ENCODE peak calls at places on chromosomes 5 and 9, in seven cellular contexts. One of them, this sample, is unnamed.

GRCh38 chr9:133950206-133950915 is 41.8 kb downstream of the VAV2 start:
- DNase-seq in AG10803: peak; percentile 55
- DNase-seq in SJCRH30: peak; percentile 81
- DNase-seq in cardiac fibroblast: peak; percentile 64
- DNase-seq in epithelial cell of proximal tubule: no peak
- DNase-seq in neuronal stem cell: no peak
- DNase-seq in stomach: no peak
- DNase-seq in this sample: no peak

GRCh38 chr5:15446552-15446951 is 53.4 kb upstream of the FBXL7 start:
- DNase-seq in AG10803: peak; percentile 78
- DNase-seq in stomach: no peak
- DNase-seq in cardiac fibroblast: no peak
- DNase-seq in epithelial cell of proximal tubule: no peak
- DNase-seq in SJCRH30: no peak
- DNase-seq in neuronal stem cell: no peak
- DNase-seq in this sample: no peak

GRCh38 chr9:115035872-115036612 is 81.9 kb downstream of the TNC start:
- DNase-seq in SJCRH30: no peak
- DNase-seq in neuronal stem cell: no peak
- DNase-seq in AG10803: peak; percentile 94
- DNase-seq in stomach: no peak
- DNase-seq in cardiac fibroblast: peak; percentile 36
- DNase-seq in epithelial cell of proximal tubule: peak; percentile 43
- DNase-seq in this sample: no peak

GRCh38 chr9:29773676-29774075 is 2200.4 kb upstream of the C9orf72 start:
- DNase-seq in AG10803: no peak
- DNase-seq in neuronal stem cell: no peak
- DNase-seq in epithelial cell of proximal tubule: no peak
- DNase-seq in cardiac fibroblast: no peak
- DNase-seq in stomach: no peak
- DNase-seq in SJCRH30: no peak
- DNase-seq in this sample: no peak

GRCh38 chr9:112248722-112249121 is 73.6 kb upstream of the SUSD1 start:
- DNase-seq in stomach: no peak
- DNase-seq in SJCRH30: no peak
- DNase-seq in AG10803: peak; percentile 47
- DNase-seq in neuronal stem cell: no peak
- DNase-seq in cardiac fibroblast: peak; percentile 16
- DNase-seq in epithelial cell of proximal tubule: no peak
- DNase-seq in this sample: no peak

GRCh38 chr9:96327694-96328352 is 25.8 kb upstream of the HSD17B3 start:
- DNase-seq in AG10803: peak; percentile 51
- DNase-seq in SJCRH30: peak; percentile 44
- DNase-seq in neuronal stem cell: peak; percentile 38
- DNase-seq in epithelial cell of proximal tubule: no peak
- DNase-seq in stomach: peak; percentile 35
- DNase-seq in cardiac fibroblast: peak; percentile 72
- DNase-seq in this sample: no peak

GRCh38 chr9:133981958-133982681 is 10.0 kb downstream of the VAV2 start:
- DNase-seq in stomach: no peak
- DNase-seq in cardiac fibroblast: no peak
- DNase-seq in neuronal stem cell: no peak
- DNase-seq in SJCRH30: no peak
- DNase-seq in epithelial cell of proximal tubule: no peak
- DNase-seq in AG10803: no peak
- DNase-seq in this sample: peak; percentile 76

GRCh38 chr9:6538666-6539071 is 106.9 kb downstream of the GLDC start:
- DNase-seq in AG10803: peak; percentile 14
- DNase-seq in epithelial cell of proximal tubule: no peak
- DNase-seq in SJCRH30: no peak
- DNase-seq in cardiac fibroblast: peak; percentile 52
- DNase-seq in stomach: no peak
- DNase-seq in neuronal stem cell: no peak
- DNase-seq in this sample: no peak

GRCh38 chr9:83238871-83239624 is 176.1 kb upstream of the RASEF start:
- DNase-seq in stomach: no peak
- DNase-seq in neuronal stem cell: no peak
- DNase-seq in SJCRH30: peak; percentile 33
- DNase-seq in cardiac fibroblast: peak; percentile 38
- DNase-seq in epithelial cell of proximal tubule: no peak
- DNase-seq in AG10803: peak; percentile 17
- DNase-seq in this sample: no peak

GRCh38 chr9:114218264-114219120 is 63.2 kb downstream of the COL27A1 start:
- DNase-seq in SJCRH30: no peak
- DNase-seq in neuronal stem cell: no peak
- DNase-seq in cardiac fibroblast: no peak
- DNase-seq in AG10803: no peak
- DNase-seq in stomach: no peak
- DNase-seq in epithelial cell of proximal tubule: no peak
- DNase-seq in this sample: no peak

GRCh38 chr5:16866220-16866619 is 69.9 kb downstream of the MYO10 start:
- DNase-seq in AG10803: no peak
- DNase-seq in epithelial cell of proximal tubule: no peak
- DNase-seq in cardiac fibroblast: no peak
- DNase-seq in SJCRH30: no peak
- DNase-seq in neuronal stem cell: no peak
- DNase-seq in stomach: no peak
- DNase-seq in this sample: no peak

GRCh38 chr9:111613436-111614040 is 14.1 kb upstream of the PTGR1 start:
- DNase-seq in neuronal stem cell: no peak
- DNase-seq in SJCRH30: peak; percentile 64
- DNase-seq in epithelial cell of proximal tubule: no peak
- DNase-seq in cardiac fibroblast: no peak
- DNase-seq in AG10803: no peak
- DNase-seq in stomach: no peak
- DNase-seq in this sample: no peak

GRCh38 chr5:139304391-139305324 is 11.1 kb downstream of the MATR3 start:
- DNase-seq in neuronal stem cell: no peak
- DNase-seq in stomach: no peak
- DNase-seq in SJCRH30: no peak
- DNase-seq in cardiac fibroblast: no peak
- DNase-seq in epithelial cell of proximal tubule: no peak
- DNase-seq in AG10803: no peak
- DNase-seq in this sample: no peak

GRCh38 chr9:90647843-90648242 is 5.2 kb upstream of the DIRAS2 start:
- DNase-seq in stomach: no peak
- DNase-seq in SJCRH30: no peak
- DNase-seq in cardiac fibroblast: no peak
- DNase-seq in neuronal stem cell: no peak
- DNase-seq in epithelial cell of proximal tubule: no peak
- DNase-seq in AG10803: no peak
- DNase-seq in this sample: no peak

GRCh38 chr5:139678751-139679750 is 30.9 kb downstream of the CXXC5 start:
- DNase-seq in neuronal stem cell: no peak
- DNase-seq in epithelial cell of proximal tubule: no peak
- DNase-seq in AG10803: peak; percentile 55
- DNase-seq in stomach: no peak
- DNase-seq in cardiac fibroblast: no peak
- DNase-seq in SJCRH30: peak; percentile 48
- DNase-seq in this sample: no peak

DNA sequence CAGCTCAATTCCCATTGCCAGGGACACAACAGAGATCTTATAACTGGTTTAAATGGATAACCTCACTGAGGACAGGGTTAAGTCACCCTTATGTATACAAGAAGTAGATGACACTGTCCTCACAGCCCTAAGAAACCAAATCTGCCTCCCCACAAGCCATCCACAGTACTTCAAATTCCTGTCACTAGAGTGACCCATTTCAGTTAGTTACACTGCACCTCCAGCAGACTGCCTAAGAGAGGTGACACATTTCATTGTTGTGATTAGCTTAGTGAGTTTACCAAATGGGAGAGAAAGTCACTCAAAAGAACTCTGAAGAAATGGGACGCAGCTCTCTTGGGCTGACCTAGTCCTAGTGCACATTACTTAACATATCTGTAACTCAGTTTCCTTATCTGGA is 53.6 kb upstream of the HTR1A start:
- DNase-seq in stomach: no peak
- DNase-seq in cardiac fibroblast: no peak
- DNase-seq in AG10803: no peak
- DNase-seq in epithelial cell of proximal tubule: no peak
- DNase-seq in neuronal stem cell: no peak
- DNase-seq in SJCRH30: no peak
- DNase-seq in this sample: no peak
- H3K4me3 ChIP-seq in stomach: no peak overlapping the region
- H3K4me3 ChIP-seq in cardiac fibroblast: no peak overlapping the region
- H3K4me3 ChIP-seq in AG10803: no peak overlapping the region
- H3K4me3 ChIP-seq in epithelial cell of proximal tubule: no peak overlapping the region
- H3K4me3 ChIP-seq in neuronal stem cell: no peak overlapping the region
- H3K4me3 ChIP-seq in SJCRH30: no peak overlapping the region
- H3K4me3 ChIP-seq in this sample: no peak overlapping the region

DNA sequence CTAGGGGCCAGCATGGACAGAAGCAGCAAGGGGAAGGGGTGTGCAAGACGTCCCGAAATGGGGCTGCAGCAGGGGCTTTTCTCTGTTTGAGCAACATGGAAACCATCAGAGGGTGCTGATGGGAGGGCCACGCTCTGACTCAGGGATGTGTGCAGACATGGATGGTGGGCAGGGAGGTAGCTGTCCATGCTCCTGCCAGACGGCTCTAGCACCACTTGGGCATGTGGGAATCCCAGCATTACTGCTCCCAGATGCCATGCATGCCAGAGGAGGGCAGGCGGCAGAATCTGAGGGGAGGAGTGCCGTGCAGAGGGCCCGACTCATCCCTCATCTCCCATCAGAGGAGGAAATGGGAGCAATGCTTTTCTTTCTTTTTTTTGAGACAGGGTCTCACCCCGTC is 45.6 kb upstream of the SLC25A51 start:
- DNase-seq in SJCRH30: no peak
- DNase-seq in cardiac fibroblast: no peak
- DNase-seq in epithelial cell of proximal tubule: no peak
- DNase-seq in neuronal stem cell: no peak
- DNase-seq in stomach: no peak
- DNase-seq in AG10803: peak; percentile 63
- DNase-seq in this sample: no peak
- H3K4me3 ChIP-seq in SJCRH30: no peak overlapping the region
- H3K4me3 ChIP-seq in cardiac fibroblast: no peak overlapping the region
- H3K4me3 ChIP-seq in epithelial cell of proximal tubule: no peak overlapping the region
- H3K4me3 ChIP-seq in neuronal stem cell: peak overlapping the region; percentile 42
- H3K4me3 ChIP-seq in stomach: no peak overlapping the region
- H3K4me3 ChIP-seq in AG10803: no peak overlapping the region
- H3K4me3 ChIP-seq in this sample: no peak overlapping the region

DNA sequence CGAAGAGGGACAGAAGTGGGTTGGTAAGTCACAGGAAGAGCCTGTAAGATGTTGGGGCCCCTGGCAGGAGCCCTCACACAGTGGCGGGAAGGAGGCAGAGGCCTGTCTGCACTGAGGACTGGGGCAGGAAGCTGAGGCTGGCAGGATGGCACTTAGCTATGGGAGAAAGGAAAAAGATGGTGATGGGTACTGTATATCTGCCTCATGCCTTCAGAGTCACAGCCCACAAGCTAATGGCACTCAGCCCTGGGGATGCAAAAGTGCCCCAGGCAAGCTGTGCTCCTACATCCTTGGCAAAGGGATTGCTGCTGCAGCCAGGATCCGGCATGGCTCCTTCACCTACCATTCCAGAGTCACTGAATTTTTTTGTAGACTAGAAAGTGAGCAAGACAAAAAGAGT is 8.8 kb downstream of the ACSL6 start:
- DNase-seq in neuronal stem cell: no peak
- DNase-seq in AG10803: no peak
- DNase-seq in cardiac fibroblast: no peak
- DNase-seq in epithelial cell of proximal tubule: no peak
- DNase-seq in SJCRH30: no peak
- DNase-seq in stomach: no peak
- DNase-seq in this sample: no peak
- H3K4me3 ChIP-seq in neuronal stem cell: no peak overlapping the region
- H3K4me3 ChIP-seq in AG10803: no peak overlapping the region
- H3K4me3 ChIP-seq in cardiac fibroblast: no peak overlapping the region
- H3K4me3 ChIP-seq in epithelial cell of proximal tubule: no peak overlapping the region
- H3K4me3 ChIP-seq in SJCRH30: no peak overlapping the region
- H3K4me3 ChIP-seq in stomach: no peak overlapping the region
- H3K4me3 ChIP-seq in this sample: no peak overlapping the region

GRCh38 chr5:38468202-38468656 is 88.2 kb downstream of the LIFR start:
- DNase-seq in cardiac fibroblast: peak; percentile 85
- DNase-seq in stomach: no peak
- DNase-seq in SJCRH30: no peak
- DNase-seq in neuronal stem cell: no peak
- DNase-seq in AG10803: peak; percentile 93
- DNase-seq in epithelial cell of proximal tubule: no peak
- DNase-seq in this sample: no peak
- H3K4me3 ChIP-seq in cardiac fibroblast: no peak overlapping the region
- H3K4me3 ChIP-seq in stomach: no peak overlapping the region
- H3K4me3 ChIP-seq in SJCRH30: no peak overlapping the region
- H3K4me3 ChIP-seq in neuronal stem cell: no peak overlapping the region
- H3K4me3 ChIP-seq in AG10803: no peak overlapping the region
- H3K4me3 ChIP-seq in epithelial cell of proximal tubule: no peak overlapping the region
- H3K4me3 ChIP-seq in this sample: no peak overlapping the region

DNA sequence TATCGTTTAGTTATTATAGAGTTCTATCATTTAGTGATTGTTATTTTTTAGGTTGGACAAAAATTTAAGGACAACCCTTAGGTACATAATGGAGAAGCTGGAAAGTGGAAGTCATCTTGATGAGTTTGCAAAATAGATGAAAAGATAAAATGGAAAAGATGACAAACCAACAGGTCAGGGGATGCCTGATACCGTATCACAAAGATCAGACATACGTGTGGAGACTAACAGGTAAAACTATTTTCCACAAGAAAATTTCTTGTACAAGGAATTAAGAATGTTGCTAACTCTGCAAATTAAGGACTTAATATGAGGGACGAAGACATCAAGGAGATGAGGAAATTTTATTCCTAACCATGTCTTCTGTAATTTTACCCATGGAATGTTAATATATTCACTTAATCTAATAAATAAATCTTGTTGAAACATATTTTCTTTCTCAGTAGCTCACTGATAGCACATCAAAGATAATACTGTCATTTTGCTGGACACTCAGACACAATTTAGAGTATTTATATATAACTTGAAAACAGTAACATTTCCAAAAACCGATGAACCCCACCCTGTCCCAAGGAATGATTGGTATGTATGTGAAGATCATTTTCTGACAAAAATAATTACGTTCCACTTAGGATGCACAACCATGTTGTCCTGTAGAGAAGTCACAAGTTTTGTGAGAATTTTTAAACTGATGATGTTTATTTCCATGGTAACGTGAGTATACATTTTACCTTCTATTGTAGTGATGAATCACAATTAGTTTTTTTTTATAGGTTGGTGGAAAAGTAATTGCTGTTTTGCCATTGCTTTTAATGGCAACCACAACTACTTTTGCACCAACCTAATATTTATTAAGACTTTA is 2.6 kb downstream of the LURAP1L start:
- DNase-seq in stomach: no peak
- DNase-seq in SJCRH30: no peak
- DNase-seq in epithelial cell of proximal tubule: no peak
- DNase-seq in neuronal stem cell: no peak
- DNase-seq in AG10803: no peak
- DNase-seq in cardiac fibroblast: peak; percentile 33
- DNase-seq in this sample: no peak
- H3K4me3 ChIP-seq in stomach: peak overlapping the region; percentile 78
- H3K4me3 ChIP-seq in SJCRH30: peak overlapping the region; percentile 62
- H3K4me3 ChIP-seq in epithelial cell of proximal tubule: peak overlapping the region; percentile 87
- H3K4me3 ChIP-seq in neuronal stem cell: no peak overlapping the region
- H3K4me3 ChIP-seq in AG10803: peak overlapping the region; percentile 70
- H3K4me3 ChIP-seq in cardiac fibroblast: peak overlapping the region; percentile 95
- H3K4me3 ChIP-seq in this sample: peak overlapping the region; percentile 69

GRCh38 chr9:130444565-130445221 is at the start of gene ASS1:
- DNase-seq in SJCRH30: peak; percentile 54
- DNase-seq in cardiac fibroblast: peak; percentile 51
- DNase-seq in neuronal stem cell: peak; percentile 48
- DNase-seq in stomach: peak; percentile 90
- DNase-seq in AG10803: peak; percentile 52
- DNase-seq in epithelial cell of proximal tubule: no peak
- DNase-seq in this sample: no peak
- H3K4me3 ChIP-seq in SJCRH30: peak within 1 kb of the TSS; percentile 62
- H3K4me3 ChIP-seq in cardiac fibroblast: peak within 1 kb of the TSS; percentile 65
- H3K4me3 ChIP-seq in neuronal stem cell: peak within 1 kb of the TSS; percentile 80
- H3K4me3 ChIP-seq in stomach: peak within 1 kb of the TSS; percentile 55
- H3K4me3 ChIP-seq in AG10803: peak within 1 kb of the TSS; percentile 83
- H3K4me3 ChIP-seq in epithelial cell of proximal tubule: peak within 1 kb of the TSS; percentile 60
- H3K4me3 ChIP-seq in this sample: peak within 1 kb of the TSS; percentile 65